ENCODE peak calls at places on chromosomes 3 and 15, in eight cellular contexts. C is transverse colon, O is choroid plexus epithelial cell, L is cardiac fibroblast, B is fibroblast of mammary gland, G is thyroid gland, J is lower lobe of right lung, K is endodermal cell. H is an unnamed sample.

GRCh38 chr15:47975422-47975821 is 145.4 kb upstream of the SLC24A5 start:
- DNase-seq in C (no peak), O (no peak), L (no peak), B (no peak), G (no peak), J (no peak), K (no peak), H (no peak)

GRCh38 chr3:64063207-64063981 is 40.1 kb upstream of the PSMD6 start:
- DNase-seq in C (no peak), O (peak; percentile 55), L (peak; percentile 65), B (no peak), G (no peak), J (no peak), K (no peak), H (no peak)

GRCh38 chr3:109355625-109356441 is 18.5 kb upstream of the DPPA4 start:
- DNase-seq in C (no peak), O (no peak), L (no peak), B (no peak), G (no peak), J (no peak), K (peak; percentile 89), H (no peak)

GRCh38 chr15:66707310-66708160 is 5.5 kb downstream of the SMAD6 start:
- DNase-seq in C (peak; percentile 55), O (peak; percentile 62), L (peak; percentile 79), B (peak; percentile 17), G (peak; percentile 78), J (no peak), K (peak; percentile 93), H (peak; percentile 82)

GRCh38 chr3:186360779-186361178 is 1.3 kb downstream of the DGKG start:
- DNase-seq in C (no peak), O (no peak), L (no peak), B (no peak), G (peak; percentile 68), J (peak; percentile 66), K (peak; percentile 74), H (no peak)

GRCh38 chr3:184899953-184900595 is 88.1 kb downstream of the VPS8 start:
- DNase-seq in C (no peak), O (no peak), L (no peak), B (no peak), G (no peak), J (no peak), K (no peak), H (no peak)

GRCh38 chr3:12221663-12222062 is 63.0 kb upstream of the TIMP4 start:
- DNase-seq in C (no peak), O (no peak), L (no peak), B (no peak), G (no peak), J (no peak), K (no peak), H (no peak)

GRCh38 chr3:163058190-163058854 is 1561.7 kb downstream of the OTOL1 start:
- DNase-seq in C (no peak), O (no peak), L (peak; percentile 54), B (peak; percentile 37), G (no peak), J (no peak), K (no peak), H (no peak)

GRCh38 chr3:124907957-124908356 is 20.8 kb upstream of the ITGB5 start:
- DNase-seq in C (no peak), O (no peak), L (no peak), B (no peak), G (no peak), J (no peak), K (peak; percentile 80), H (no peak)

GRCh38 chr3:98890181-98890882 is 11.2 kb downstream of the DCBLD2 start:
- DNase-seq in C (no peak), O (no peak), L (peak; percentile 32), B (no peak), G (no peak), J (no peak), K (no peak), H (no peak)

GRCh38 chr3:54243262-54243931 is 121.0 kb downstream of the CACNA2D3 start:
- DNase-seq in C (no peak), O (no peak), L (peak; percentile 35), B (no peak), G (peak; percentile 7), J (no peak), K (no peak), H (no peak)

GRCh38 chr3:15974647-15975046 is 176.9 kb upstream of the ANKRD28 start:
- DNase-seq in C (no peak), O (no peak), L (no peak), B (no peak), G (no peak), J (no peak), K (peak; percentile 89), H (no peak)
- TF ChIP-seq CTCF in C (no peak), O (peak; percentile 17), L (peak; percentile 21), B (peak; percentile 40), G (no peak), J (peak; percentile 20), K (peak; percentile 74), H (no peak)

DNA sequence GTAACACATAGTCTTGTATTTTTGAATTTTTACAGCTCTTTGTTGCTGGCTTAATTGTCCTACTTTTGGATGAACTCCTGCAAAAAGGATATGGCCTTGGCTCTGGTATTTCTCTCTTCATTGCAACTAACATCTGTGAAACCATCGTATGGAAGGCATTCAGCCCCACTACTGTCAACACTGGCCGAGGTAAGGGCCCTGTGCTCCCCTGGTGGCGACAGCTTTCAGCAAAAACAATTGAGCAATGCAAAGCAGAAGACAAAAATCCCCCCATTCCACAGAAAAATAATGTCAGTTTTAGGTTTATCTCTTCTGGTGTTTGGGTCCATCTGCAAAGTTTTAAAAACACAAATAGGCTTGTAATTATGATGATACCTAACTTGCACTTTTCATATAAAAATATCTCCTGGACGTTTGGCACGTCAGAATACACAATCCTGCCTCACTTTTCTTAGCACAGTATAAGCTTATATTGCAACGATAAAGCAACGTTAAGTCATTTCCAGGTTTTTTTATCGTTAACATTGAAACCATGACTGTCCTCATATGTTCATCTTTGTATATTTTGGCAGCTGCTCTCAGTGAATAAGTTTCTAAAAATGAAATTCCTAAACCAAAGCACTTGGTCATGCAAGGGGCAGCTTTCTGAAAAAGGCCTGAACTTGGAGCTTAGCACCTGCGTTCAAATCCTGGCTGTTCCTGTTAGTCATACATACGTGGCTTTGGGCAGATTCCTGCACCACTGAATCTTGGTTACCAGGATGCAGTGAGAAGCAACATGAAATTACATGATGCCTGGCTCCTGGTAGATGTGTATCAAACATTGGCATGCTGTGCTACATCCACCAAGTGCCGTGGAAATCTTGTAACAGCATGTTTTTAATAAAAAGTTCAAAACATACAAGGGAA is 8.5 kb downstream of the SEC61A1 start:
- DNase-seq in C (no peak), O (peak; percentile 87), L (peak; percentile 70), B (peak; percentile 99), G (no peak), J (no peak), K (peak; percentile 43), H (no peak)
- TF ChIP-seq CTCF in C (no peak), O (peak; percentile 45), L (peak; percentile 19), B (peak; percentile 23), G (no peak), J (no peak), K (peak; percentile 48), H (no peak)

GRCh38 chr3:46375214-46375613 is 4.5 kb downstream of the CCR5 start:
- DNase-seq in C (no peak), O (no peak), L (no peak), B (no peak), G (no peak), J (no peak), K (no peak), H (no peak)

GRCh38 chr3:46374755-46375154 is 4.0 kb downstream of the CCR5 start:
- DNase-seq in C (no peak), O (no peak), L (no peak), B (no peak), G (no peak), J (no peak), K (no peak), H (no peak)

GRCh38 chr3:46371802-46372340 is 1.1 kb downstream of the CCR5 start:
- DNase-seq in C (no peak), O (no peak), L (no peak), B (no peak), G (no peak), J (no peak), K (peak; percentile 10), H (no peak)

GRCh38 chr3:46370784-46371183 is at the start of gene CCR5:
- DNase-seq in C (no peak), O (peak; percentile 17), L (no peak), B (no peak), G (no peak), J (no peak), K (no peak), H (no peak)

DNA sequence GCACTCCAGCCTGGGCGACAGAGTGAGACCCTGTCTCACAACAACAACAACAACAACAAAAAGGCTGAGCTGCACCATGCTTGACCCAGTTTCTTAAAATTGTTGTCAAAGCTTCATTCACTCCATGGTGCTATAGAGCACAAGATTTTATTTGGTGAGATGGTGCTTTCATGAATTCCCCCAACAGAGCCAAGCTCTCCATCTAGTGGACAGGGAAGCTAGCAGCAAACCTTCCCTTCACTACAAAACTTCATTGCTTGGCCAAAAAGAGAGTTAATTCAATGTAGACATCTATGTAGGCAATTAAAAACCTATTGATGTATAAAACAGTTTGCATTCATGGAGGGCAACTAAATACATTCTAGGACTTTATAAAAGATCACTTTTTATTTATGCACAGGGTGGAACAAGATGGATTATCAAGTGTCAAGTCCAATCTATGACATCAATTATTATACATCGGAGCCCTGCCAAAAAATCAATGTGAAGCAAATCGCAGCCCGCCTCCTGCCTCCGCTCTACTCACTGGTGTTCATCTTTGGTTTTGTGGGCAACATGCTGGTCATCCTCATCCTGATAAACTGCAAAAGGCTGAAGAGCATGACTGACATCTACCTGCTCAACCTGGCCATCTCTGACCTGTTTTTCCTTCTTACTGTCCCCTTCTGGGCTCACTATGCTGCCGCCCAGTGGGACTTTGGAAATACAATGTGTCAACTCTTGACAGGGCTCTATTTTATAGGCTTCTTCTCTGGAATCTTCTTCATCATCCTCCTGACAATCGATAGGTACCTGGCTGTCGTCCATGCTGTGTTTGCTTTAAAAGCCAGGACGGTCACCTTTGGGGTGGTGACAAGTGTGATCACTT is 2.0 kb downstream of the CCR5 start:
- DNase-seq in C (no peak), O (peak; percentile 72), L (peak; percentile 31), B (peak; percentile 37), G (no peak), J (no peak), K (peak; percentile 42), H (no peak)
- TF ChIP-seq CTCF in C (peak; percentile 40), O (peak; percentile 89), L (peak; percentile 74), B (peak; percentile 67), G (no peak), J (peak; percentile 63), K (peak; percentile 78), H (peak; percentile 59)

GRCh38 chr15:77115179-77115578 is 44.3 kb upstream of the TSPAN3 start:
- DNase-seq in C (no peak), O (no peak), L (no peak), B (no peak), G (no peak), J (no peak), K (no peak), H (no peak)

GRCh38 chr15:77111813-77112212 is 40.9 kb upstream of the TSPAN3 start:
- DNase-seq in C (no peak), O (no peak), L (no peak), B (no peak), G (no peak), J (no peak), K (no peak), H (no peak)

GRCh38 chr15:77118787-77119410 is 48.0 kb upstream of the TSPAN3 start:
- DNase-seq in C (peak; percentile 38), O (peak; percentile 91), L (peak; percentile 89), B (peak; percentile 80), G (peak; percentile 52), J (no peak), K (no peak), H (no peak)

GRCh38 chr15:77107531-77108355 is 36.8 kb upstream of the TSPAN3 start:
- DNase-seq in C (peak; percentile 62), O (peak; percentile 87), L (peak; percentile 75), B (peak; percentile 59), G (peak; percentile 73), J (no peak), K (peak; percentile 90), H (no peak)

GRCh38 chr15:77112819-77113569 is 42.1 kb upstream of the TSPAN3 start:
- DNase-seq in C (peak; percentile 16), O (no peak), L (no peak), B (no peak), G (no peak), J (no peak), K (peak; percentile 64), H (no peak)
- TF ChIP-seq CTCF in C (no peak), O (peak; percentile 4), L (no peak), B (no peak), G (no peak), J (no peak), K (peak; percentile 71), H (no peak)

H was measured in type B pancreatic cell.